ENCODE peak calls at places on chromosome 1, in seven cellular contexts. Y, U, T, F, K, R and E are unnamed samples.
A peak's percentile ranks its signal among the peaks of the same experiment; 100 is the strongest.

GRCh38 chr1:100362821-100363466 is 10.6 kb downstream of the CDC14A start:
- DNase-seq in Y (no peak), U (no peak), T (no peak), F (peak; percentile 54), K (peak; percentile 58), R (no peak), E (peak; percentile 94)

GRCh38 chr1:2183937-2184334 is 10.6 kb downstream of the FAAP20 start:
- DNase-seq in Y (no peak), U (no peak), T (no peak), F (no peak), K (no peak), R (no peak), E (no peak)

GRCh38 chr1:167420510-167420909 is 97.8 kb downstream of the CD247 start:
- DNase-seq in Y (no peak), U (no peak), T (no peak), F (no peak), K (no peak), R (no peak), E (no peak)

GRCh38 chr1:151887028-151887427 is 22.3 kb downstream of the THEM4 start:
- DNase-seq in Y (no peak), U (no peak), T (no peak), F (no peak), K (no peak), R (no peak), E (no peak)

GRCh38 chr1:13818926-13819325 is 118.9 kb downstream of the PRDM2 start:
- DNase-seq in Y (no peak), U (no peak), T (no peak), F (no peak), K (no peak), R (no peak), E (no peak)

GRCh38 chr1:230459463-230459862 is 33.3 kb upstream of the PGBD5 start:
- DNase-seq in Y (no peak), U (no peak), T (no peak), F (no peak), K (no peak), R (no peak), E (no peak)

GRCh38 chr1:87902830-87903614 is 574.3 kb downstream of the LMO4 start:
- DNase-seq in Y (no peak), U (no peak), T (no peak), F (no peak), K (no peak), R (peak; percentile 2), E (no peak)

GRCh38 chr1:221093903-221094865 is 214.9 kb downstream of the HLX start:
- DNase-seq in Y (no peak), U (no peak), T (no peak), F (peak; percentile 46), K (no peak), R (no peak), E (peak; percentile 25)

GRCh38 chr1:230992100-230992774 is 13.3 kb downstream of the ARV1 start:
- DNase-seq in Y (no peak), U (no peak), T (no peak), F (no peak), K (no peak), R (peak; percentile 77), E (no peak)

GRCh38 chr1:226126824-226127591 is 59.5 kb downstream of the ACBD3 start:
- DNase-seq in Y (no peak), U (no peak), T (no peak), F (no peak), K (no peak), R (no peak), E (no peak)

GRCh38 chr1:12541274-12542137 is 76.5 kb downstream of the DHRS3 start:
- DNase-seq in Y (no peak), U (no peak), T (no peak), F (no peak), K (no peak), R (no peak), E (no peak)

GRCh38 chr1:156050376-156050775 is 3.2 kb downstream of the UBQLN4 start:
- DNase-seq in Y (no peak), U (no peak), T (no peak), F (no peak), K (no peak), R (no peak), E (no peak)

GRCh38 chr1:77126309-77126708 is 92.9 kb downstream of the PIGK start:
- DNase-seq in Y (no peak), U (peak; percentile 41), T (no peak), F (peak; percentile 56), K (peak; percentile 35), R (peak; percentile 11), E (peak; percentile 28)

GRCh38 chr1:199612976-199613774 is 414.3 kb upstream of the NR5A2 start:
- DNase-seq in Y (no peak), U (no peak), T (no peak), F (no peak), K (no peak), R (no peak), E (no peak)

GRCh38 chr1:81364075-81364474 is 436.7 kb upstream of the ADGRL2 start:
- DNase-seq in Y (no peak), U (no peak), T (no peak), F (no peak), K (no peak), R (no peak), E (no peak)

GRCh38 chr1:62364726-62365125 is 45.5 kb upstream of the KANK4 start:
- DNase-seq in Y (no peak), U (no peak), T (no peak), F (no peak), K (no peak), R (no peak), E (no peak)

GRCh38 chr1:109883248-109883955 is 27.2 kb upstream of the CSF1 start:
- DNase-seq in Y (no peak), U (no peak), T (no peak), F (no peak), K (no peak), R (no peak), E (no peak)

GRCh38 chr1:153520818-153521476 is 14.8 kb downstream of the S100A6 start:
- DNase-seq in Y (no peak), U (no peak), T (no peak), F (peak; percentile 63), K (no peak), R (no peak), E (no peak)

GRCh38 chr1:222098382-222098781 is 356.5 kb upstream of the DUSP10 start:
- DNase-seq in Y (no peak), U (no peak), T (no peak), F (no peak), K (no peak), R (no peak), E (no peak)

GRCh38 chr1:9198538-9199361 is 35.8 kb upstream of the H6PD start:
- DNase-seq in Y (peak; percentile 20), U (peak; percentile 63), T (no peak), F (peak; percentile 83), K (peak; percentile 83), R (no peak), E (peak; percentile 41)

GRCh38 chr1:10825592-10825991 is 29.1 kb upstream of the CASZ1 start:
- DNase-seq in Y (no peak), U (no peak), T (no peak), F (no peak), K (no peak), R (no peak), E (no peak)

GRCh38 chr1:5643360-5644090 is 348.7 kb downstream of the NPHP4 start:
- DNase-seq in Y (no peak), U (no peak), T (no peak), F (no peak), K (peak; percentile 24), R (no peak), E (no peak)

GRCh38 chr1:224042557-224043118 is 71.3 kb upstream of the FBXO28 start:
- DNase-seq in Y (no peak), U (no peak), T (no peak), F (no peak), K (no peak), R (no peak), E (no peak)